ENCODE peak calls at places on chromosomes 6 and 20, in five cellular contexts. One of them, this sample, is unnamed.

GRCh38 chr20:43849496-43850197 is 65.0 kb upstream of the TOX2 start:
- DNase-seq in NB4: no peak
- DNase-seq in endothelial cell of umbilical vein: peak; percentile 61
- DNase-seq in stomach: no peak
- DNase-seq in heart left ventricle: no peak
- DNase-seq in this sample: no peak

GRCh38 chr6:112044856-112045255 is 9.0 kb upstream of the CCN6 start:
- DNase-seq in NB4: no peak
- DNase-seq in endothelial cell of umbilical vein: no peak
- DNase-seq in stomach: no peak
- DNase-seq in heart left ventricle: no peak
- DNase-seq in this sample: no peak

GRCh38 chr6:108737594-108738546 is 110.4 kb upstream of the ARMC2 start:
- DNase-seq in NB4: peak; percentile 97
- DNase-seq in endothelial cell of umbilical vein: peak; percentile 82
- DNase-seq in stomach: peak; percentile 48
- DNase-seq in heart left ventricle: peak; percentile 54
- DNase-seq in this sample: no peak

GRCh38 chr20:23048283-23049200 is 930 bp downstream of the THBD start:
- DNase-seq in NB4: peak; percentile 89
- DNase-seq in endothelial cell of umbilical vein: peak; percentile 70
- DNase-seq in stomach: peak; percentile 79
- DNase-seq in heart left ventricle: peak; percentile 83
- DNase-seq in this sample: peak; percentile 74

GRCh38 chr6:168274046-168274952 is 45.3 kb downstream of the DACT2 start:
- DNase-seq in NB4: no peak
- DNase-seq in endothelial cell of umbilical vein: no peak
- DNase-seq in stomach: peak; percentile 47
- DNase-seq in heart left ventricle: no peak
- DNase-seq in this sample: no peak

GRCh38 chr6:28673800-28674671 is 148.4 kb downstream of the GPX5 start:
- DNase-seq in NB4: peak; percentile 80
- DNase-seq in endothelial cell of umbilical vein: peak; percentile 70
- DNase-seq in stomach: no peak
- DNase-seq in heart left ventricle: no peak
- DNase-seq in this sample: no peak

GRCh38 chr6:39881851-39882566 is 52.3 kb downstream of the MOCS1 start:
- DNase-seq in NB4: no peak
- DNase-seq in endothelial cell of umbilical vein: peak; percentile 8
- DNase-seq in stomach: no peak
- DNase-seq in heart left ventricle: peak; percentile 62
- DNase-seq in this sample: no peak

GRCh38 chr20:9839626-9840025 is 750 bp upstream of the PAK5 start:
- DNase-seq in NB4: no peak
- DNase-seq in endothelial cell of umbilical vein: no peak
- DNase-seq in stomach: no peak
- DNase-seq in heart left ventricle: no peak
- DNase-seq in this sample: no peak

GRCh38 chr6:82878812-82879211 is 186.8 kb downstream of the UBE3D start:
- DNase-seq in NB4: no peak
- DNase-seq in endothelial cell of umbilical vein: peak; percentile 91
- DNase-seq in stomach: no peak
- DNase-seq in heart left ventricle: no peak
- DNase-seq in this sample: no peak

GRCh38 chr6:12148317-12148801 is 136.2 kb downstream of the HIVEP1 start:
- DNase-seq in NB4: no peak
- DNase-seq in endothelial cell of umbilical vein: peak; percentile 41
- DNase-seq in stomach: no peak
- DNase-seq in heart left ventricle: no peak
- DNase-seq in this sample: no peak

GRCh38 chr6:131949909-131950766 is 1.0 kb downstream of the CCN2 start:
- DNase-seq in NB4: no peak
- DNase-seq in endothelial cell of umbilical vein: peak; percentile 55
- DNase-seq in stomach: peak; percentile 80
- DNase-seq in heart left ventricle: peak; percentile 78
- DNase-seq in this sample: peak; percentile 91

GRCh38 chr6:32179746-32180405 is 1.7 kb downstream of the RNF5 start:
- DNase-seq in NB4: no peak
- DNase-seq in endothelial cell of umbilical vein: no peak
- DNase-seq in stomach: no peak
- DNase-seq in heart left ventricle: no peak
- DNase-seq in this sample: no peak

GRCh38 chr20:17343091-17343490 is 116.3 kb downstream of the PCSK2 start:
- DNase-seq in NB4: no peak
- DNase-seq in endothelial cell of umbilical vein: no peak
- DNase-seq in stomach: no peak
- DNase-seq in heart left ventricle: no peak
- DNase-seq in this sample: no peak

GRCh38 chr20:34029415-34029814 is 35.7 kb downstream of the RALY start:
- DNase-seq in NB4: no peak
- DNase-seq in endothelial cell of umbilical vein: no peak
- DNase-seq in stomach: no peak
- DNase-seq in heart left ventricle: no peak
- DNase-seq in this sample: no peak

GRCh38 chr6:132300323-132300949 is 100.8 kb downstream of the MOXD1 start:
- DNase-seq in NB4: peak; percentile 43
- DNase-seq in endothelial cell of umbilical vein: peak; percentile 53
- DNase-seq in stomach: peak; percentile 45
- DNase-seq in heart left ventricle: peak; percentile 39
- DNase-seq in this sample: no peak

GRCh38 chr6:166772518-166772917 is 145.5 kb upstream of the RPS6KA2 start:
- DNase-seq in NB4: no peak
- DNase-seq in endothelial cell of umbilical vein: no peak
- DNase-seq in stomach: no peak
- DNase-seq in heart left ventricle: no peak
- DNase-seq in this sample: no peak

GRCh38 chr6:51339728-51340127 is 521.1 kb downstream of the TFAP2B start:
- DNase-seq in NB4: no peak
- DNase-seq in endothelial cell of umbilical vein: no peak
- DNase-seq in stomach: no peak
- DNase-seq in heart left ventricle: no peak
- DNase-seq in this sample: no peak

GRCh38 chr6:51335543-51335942 is 516.9 kb downstream of the TFAP2B start:
- DNase-seq in NB4: no peak
- DNase-seq in endothelial cell of umbilical vein: no peak
- DNase-seq in stomach: no peak
- DNase-seq in heart left ventricle: no peak
- DNase-seq in this sample: no peak

GRCh38 chr6:51339108-51339507 is 520.4 kb downstream of the TFAP2B start:
- DNase-seq in NB4: no peak
- DNase-seq in endothelial cell of umbilical vein: no peak
- DNase-seq in stomach: no peak
- DNase-seq in heart left ventricle: no peak
- DNase-seq in this sample: no peak

GRCh38 chr6:51337277-51337676 is 518.6 kb downstream of the TFAP2B start:
- DNase-seq in NB4: no peak
- DNase-seq in endothelial cell of umbilical vein: no peak
- DNase-seq in stomach: no peak
- DNase-seq in heart left ventricle: no peak
- DNase-seq in this sample: no peak

GRCh38 chr6:51336185-51336584 is 517.5 kb downstream of the TFAP2B start:
- DNase-seq in NB4: no peak
- DNase-seq in endothelial cell of umbilical vein: no peak
- DNase-seq in stomach: no peak
- DNase-seq in heart left ventricle: no peak
- DNase-seq in this sample: no peak
- TF ChIP-seq CTCF in NB4: no peak
- TF ChIP-seq CTCF in endothelial cell of umbilical vein: no peak
- TF ChIP-seq CTCF in stomach: no peak
- TF ChIP-seq CTCF in heart left ventricle: no peak
- TF ChIP-seq CTCF in this sample: no peak

GRCh38 chr6:163863565-163863964 is 449.0 kb downstream of the QKI start:
- DNase-seq in NB4: no peak
- DNase-seq in endothelial cell of umbilical vein: no peak
- DNase-seq in stomach: no peak
- DNase-seq in heart left ventricle: no peak
- DNase-seq in this sample: no peak
- TF ChIP-seq POLR2A in NB4: no peak
- TF ChIP-seq POLR2A in endothelial cell of umbilical vein: no peak
- TF ChIP-seq POLR2A in stomach: no peak
- TF ChIP-seq POLR2A in heart left ventricle: no peak
- TF ChIP-seq POLR2A in this sample: no peak

DNA sequence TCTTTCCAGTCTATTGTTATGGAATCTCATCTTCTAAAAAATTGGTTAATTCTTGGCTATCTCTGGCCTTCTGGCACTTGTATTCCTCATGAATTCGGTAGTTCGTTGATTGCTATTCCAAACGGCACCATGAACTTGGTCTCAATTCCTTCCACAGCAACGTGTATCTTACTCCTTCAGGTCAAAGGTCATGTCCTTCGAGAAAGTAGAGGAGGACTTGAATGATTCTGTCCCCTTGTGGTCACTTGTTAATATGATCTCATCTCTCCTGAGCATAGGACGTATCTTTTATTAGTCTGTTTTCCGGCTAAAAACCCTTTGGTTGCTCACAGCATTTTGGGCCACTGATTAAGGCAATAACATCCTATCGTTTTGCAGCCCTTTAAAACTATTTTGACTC is 9.4 kb downstream of the TLDC2 start:
- DNase-seq in NB4: no peak
- DNase-seq in endothelial cell of umbilical vein: no peak
- DNase-seq in stomach: no peak
- DNase-seq in heart left ventricle: no peak
- DNase-seq in this sample: no peak
- TF ChIP-seq CTCF in NB4: no peak
- TF ChIP-seq CTCF in endothelial cell of umbilical vein: no peak
- TF ChIP-seq CTCF in stomach: no peak
- TF ChIP-seq CTCF in heart left ventricle: peak; percentile 46
- TF ChIP-seq CTCF in this sample: no peak

GRCh38 chr6:44264154-44265002 is 973 bp downstream of the NFKBIE start:
- DNase-seq in NB4: peak; percentile 95
- DNase-seq in endothelial cell of umbilical vein: no peak
- DNase-seq in stomach: peak; percentile 56
- DNase-seq in heart left ventricle: peak; percentile 58
- DNase-seq in this sample: peak; percentile 61

GRCh38 chr6:44263357-44264100 is 1.8 kb downstream of the NFKBIE start:
- DNase-seq in NB4: peak; percentile 80
- DNase-seq in endothelial cell of umbilical vein: peak; percentile 40
- DNase-seq in stomach: no peak
- DNase-seq in heart left ventricle: peak; percentile 25
- DNase-seq in this sample: peak; percentile 47

GRCh38 chr6:44265843-44266233 is 487 bp upstream of the NFKBIE start:
- DNase-seq in NB4: no peak
- DNase-seq in endothelial cell of umbilical vein: no peak
- DNase-seq in stomach: no peak
- DNase-seq in heart left ventricle: no peak
- DNase-seq in this sample: peak; percentile 51

GRCh38 chr6:44266347-44266746 is 996 bp upstream of the NFKBIE start:
- DNase-seq in NB4: no peak
- DNase-seq in endothelial cell of umbilical vein: no peak
- DNase-seq in stomach: no peak
- DNase-seq in heart left ventricle: no peak
- DNase-seq in this sample: peak; percentile 14

DNA sequence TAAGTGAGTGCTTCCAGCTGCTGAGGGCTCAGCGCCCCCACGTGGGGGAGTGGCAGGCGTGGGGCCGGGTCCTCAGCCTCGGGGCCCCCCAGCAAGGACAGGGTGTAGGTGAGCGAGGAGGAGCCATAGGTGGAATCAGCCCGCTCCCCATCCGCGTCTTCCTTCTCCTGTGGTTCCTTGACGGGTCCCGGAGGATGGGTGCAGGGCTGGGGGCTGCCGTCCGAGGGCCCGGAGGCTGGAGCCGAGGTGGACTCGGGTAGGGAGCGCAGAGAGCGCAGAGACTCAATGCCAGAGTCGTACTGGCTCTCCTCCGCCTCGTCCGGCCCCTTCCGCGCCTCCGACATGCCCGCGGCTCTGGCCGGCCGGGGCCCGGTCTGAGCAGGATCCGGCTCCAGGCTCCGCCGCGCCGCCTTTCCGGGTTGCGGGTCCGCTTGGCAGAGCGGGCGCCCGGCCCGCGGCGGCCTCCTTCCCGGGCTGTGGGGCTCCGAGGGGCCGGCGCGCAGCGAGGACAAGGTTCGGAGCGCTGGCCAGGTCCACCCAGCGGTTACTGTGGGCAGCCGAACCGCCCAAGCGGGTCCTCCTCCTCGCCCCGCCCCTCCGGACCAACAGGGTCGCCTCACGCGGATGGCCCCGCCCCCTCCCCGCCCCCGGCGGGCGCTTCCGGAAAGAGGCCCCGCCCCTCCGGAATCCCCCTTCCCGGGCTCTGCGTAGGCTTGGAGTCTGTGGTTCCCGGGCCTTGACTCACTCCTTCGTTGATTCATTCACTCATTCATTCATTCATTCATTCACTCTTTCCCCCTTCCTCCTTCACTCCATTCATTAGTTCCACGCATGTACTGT is at the start of gene NFKBIE:
- DNase-seq in NB4: peak; percentile 90
- DNase-seq in endothelial cell of umbilical vein: peak; percentile 92
- DNase-seq in stomach: peak; percentile 97
- DNase-seq in heart left ventricle: peak; percentile 97
- DNase-seq in this sample: peak; percentile 98
- TF ChIP-seq POLR2A in NB4: peak; percentile 57
- TF ChIP-seq POLR2A in endothelial cell of umbilical vein: peak; percentile 92
- TF ChIP-seq POLR2A in stomach: no peak
- TF ChIP-seq POLR2A in heart left ventricle: peak; percentile 28
- TF ChIP-seq POLR2A in this sample: peak; percentile 94

GRCh38 chr6:72218125-72218524 is 331.8 kb downstream of the RIMS1 start:
- DNase-seq in NB4: peak; percentile 38
- DNase-seq in endothelial cell of umbilical vein: peak; percentile 32
- DNase-seq in stomach: peak; percentile 46
- DNase-seq in heart left ventricle: no peak
- DNase-seq in this sample: peak; percentile 44
- TF ChIP-seq CTCF in NB4: peak; percentile 37
- TF ChIP-seq CTCF in endothelial cell of umbilical vein: peak; percentile 19
- TF ChIP-seq CTCF in stomach: peak; percentile 10
- TF ChIP-seq CTCF in heart left ventricle: peak; percentile 16
- TF ChIP-seq CTCF in this sample: peak; percentile 24

GRCh38 chr20:4814696-4815252 is 93.1 kb downstream of the PRND start:
- DNase-seq in NB4: peak; percentile 88
- DNase-seq in endothelial cell of umbilical vein: peak; percentile 34
- DNase-seq in stomach: peak; percentile 44
- DNase-seq in heart left ventricle: peak; percentile 65
- DNase-seq in this sample: no peak
- TF ChIP-seq POLR2A in NB4: peak; percentile 18
- TF ChIP-seq POLR2A in endothelial cell of umbilical vein: no peak
- TF ChIP-seq POLR2A in stomach: no peak
- TF ChIP-seq POLR2A in heart left ventricle: no peak
- TF ChIP-seq POLR2A in this sample: no peak

DNA sequence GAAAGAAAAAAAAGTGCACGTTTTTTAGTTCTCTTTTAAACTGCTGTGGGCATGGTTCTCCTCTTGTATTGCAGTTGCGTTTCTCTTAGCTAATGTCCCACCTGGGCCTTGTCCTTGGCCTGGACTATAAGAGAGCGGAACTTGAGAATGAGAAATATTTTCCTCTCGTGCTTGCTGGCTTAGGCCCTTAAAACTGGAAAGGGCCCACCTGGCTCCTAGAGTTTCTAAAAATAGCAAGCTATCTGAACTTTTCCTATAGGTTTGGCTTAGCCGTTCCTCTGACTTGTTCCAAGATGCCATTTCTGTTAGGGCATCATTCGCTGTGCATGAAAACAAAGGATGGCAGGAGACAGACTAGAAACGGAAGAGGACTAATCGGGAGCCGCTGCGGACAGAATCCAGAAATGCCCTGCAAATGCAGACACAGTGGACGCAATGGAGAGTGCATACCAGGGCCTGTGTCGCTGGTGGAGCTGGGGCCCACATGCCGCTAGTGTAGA is 4.5 kb downstream of the RIPOR3 start:
- DNase-seq in NB4: no peak
- DNase-seq in endothelial cell of umbilical vein: no peak
- DNase-seq in stomach: no peak
- DNase-seq in heart left ventricle: no peak
- DNase-seq in this sample: no peak
- TF ChIP-seq CTCF in NB4: no peak
- TF ChIP-seq CTCF in endothelial cell of umbilical vein: no peak
- TF ChIP-seq CTCF in stomach: no peak
- TF ChIP-seq CTCF in heart left ventricle: no peak
- TF ChIP-seq CTCF in this sample: no peak

This sample was measured in right lobe of liver.